ENCODE peak calls at places on chromosomes 16 and 17, in seven cellular contexts. Q, I, X, O, W, L and B are unnamed samples.
A peak's percentile ranks its signal among the peaks of the same experiment; 100 is the strongest.

GRCh38 chr17:5971969-5972368 is 98.2 kb upstream of the WSCD1 start:
- DNase-seq in X (no peak), W (no peak), L (no peak), I (no peak), O (no peak), Q (no peak), B (no peak)

GRCh38 chr17:66900126-66901010 is 64.1 kb upstream of the CACNG4 start:
- DNase-seq in Q (peak; percentile 29), W (peak; percentile 30), X (no peak), I (no peak), O (no peak), L (no peak), B (no peak)

GRCh38 chr16:14549789-14550153 is 80.3 kb downstream of the PARN start:
- DNase-seq in W (no peak), L (no peak), X (no peak), Q (no peak), O (no peak), I (no peak), B (no peak)

GRCh38 chr17:50521517-50521916 is 11.0 kb upstream of the EPN3 start:
- DNase-seq in I (no peak), L (no peak), Q (no peak), W (no peak), O (no peak), X (no peak), B (no peak)

GRCh38 chr17:31394544-31394943 is 3.1 kb downstream of the RAB11FIP4 start:
- DNase-seq in I (peak; percentile 90), X (peak; percentile 64), L (peak; percentile 58), Q (peak; percentile 85), W (peak; percentile 89), O (peak; percentile 50), B (peak; percentile 46)

GRCh38 chr17:37742762-37743611 is 1.9 kb downstream of the HNF1B start:
- DNase-seq in X (no peak), L (no peak), W (no peak), Q (no peak), I (peak; percentile 59), O (no peak), B (no peak)

GRCh38 chr17:6100891-6101290 is 30.7 kb downstream of the WSCD1 start:
- DNase-seq in O (no peak), Q (no peak), W (no peak), L (no peak), X (no peak), I (no peak), B (no peak)

GRCh38 chr16:14569213-14569612 is 60.8 kb downstream of the PARN start:
- DNase-seq in Q (no peak), I (no peak), W (no peak), L (no peak), O (no peak), X (no peak), B (no peak)

GRCh38 chr17:8991514-8992285 is 26.2 kb upstream of the PIK3R5 start:
- DNase-seq in I (peak; percentile 89), Q (peak; percentile 72), L (peak; percentile 29), W (peak; percentile 77), O (peak; percentile 74), X (peak; percentile 57), B (peak; percentile 64)

GRCh38 chr17:81913394-81914102 is 2.3 kb upstream of the PCYT2 start:
- DNase-seq in W (no peak), L (no peak), X (no peak), Q (no peak), I (no peak), O (no peak), B (no peak)

GRCh38 chr17:61394630-61395408 is 4.8 kb upstream of the TBX2 start:
- DNase-seq in I (no peak), W (peak; percentile 51), X (no peak), Q (no peak), O (no peak), L (no peak), B (no peak)

GRCh38 chr16:26456074-26456473 is 610.7 kb upstream of the C16orf82 start:
- DNase-seq in W (peak; percentile 4), I (no peak), Q (no peak), L (no peak), O (no peak), X (no peak), B (no peak)

GRCh38 chr16:88988980-88989791 is 12.2 kb upstream of the CBFA2T3 start:
- DNase-seq in L (no peak), Q (no peak), X (no peak), I (no peak), O (no peak), W (no peak), B (no peak)

GRCh38 chr16:14302031-14302398 is 230.9 kb downstream of the MRTFB start:
- DNase-seq in I (peak; percentile 82), O (no peak), L (peak; percentile 66), X (peak; percentile 66), W (peak; percentile 81), Q (peak; percentile 86), B (no peak)

GRCh38 chr17:77130521-77130920 is 10.2 kb upstream of the SEC14L1 start:
- DNase-seq in O (no peak), L (no peak), X (no peak), I (no peak), Q (no peak), W (no peak), B (no peak)

GRCh38 chr16:75282811-75283281 is 31.4 kb upstream of the BCAR1 start:
- DNase-seq in Q (no peak), O (no peak), X (no peak), L (no peak), W (no peak), I (no peak), B (no peak)

GRCh38 chr17:34755371-34755770 is 176.0 kb downstream of the TMEM132E start:
- DNase-seq in L (no peak), I (no peak), W (no peak), O (no peak), X (no peak), Q (no peak), B (no peak)

GRCh38 chr17:48211011-48211410 is 103.4 kb downstream of the SNX11 start:
- DNase-seq in O (no peak), Q (no peak), L (no peak), W (no peak), X (no peak), I (no peak), B (no peak)

GRCh38 chr17:35747540-35748017 is 5.5 kb downstream of the GAS2L2 start:
- DNase-seq in Q (peak; percentile 87), X (peak; percentile 65), I (peak; percentile 89), W (peak; percentile 89), O (peak; percentile 86), L (peak; percentile 67), B (peak; percentile 69)

GRCh38 chr17:38617967-38618760 is 12.4 kb upstream of the SRCIN1 start:
- DNase-seq in Q (no peak), O (no peak), I (no peak), W (no peak), L (no peak), X (no peak), B (no peak)

GRCh38 chr17:49252148-49252682 is 21.6 kb upstream of the PHOSPHO1 start:
- DNase-seq in I (no peak), X (peak; percentile 92), W (no peak), Q (peak; percentile 62), L (no peak), O (no peak), B (peak; percentile 50)

GRCh38 chr17:2436516-2436915 is 35.7 kb upstream of the MNT start:
- DNase-seq in Q (no peak), I (no peak), X (no peak), W (peak; percentile 53), O (no peak), L (no peak), B (no peak)

GRCh38 chr17:60386475-60387058 is 5.4 kb downstream of the USP32 start:
- DNase-seq in I (peak; percentile 20), W (no peak), L (no peak), O (no peak), Q (no peak), X (no peak), B (no peak)

GRCh38 chr16:68235882-68236803 is at the start of gene ESRP2:
- DNase-seq in I (peak; percentile 62), Q (no peak), W (no peak), O (peak; percentile 62), L (no peak), X (peak; percentile 56), B (peak; percentile 86)

GRCh38 chr16:11296351-11296705 is 15.2 kb upstream of the PRM1 start:
- DNase-seq in I (no peak), W (no peak), Q (no peak), X (no peak), L (no peak), O (no peak), B (no peak)

GRCh38 chr16:85303354-85303883 is 191.1 kb upstream of the CIBAR2 start:
- DNase-seq in O (peak; percentile 87), L (peak; percentile 60), Q (peak; percentile 59), X (peak; percentile 74), I (peak; percentile 80), W (no peak), B (peak; percentile 62)
- H3K4me3 ChIP-seq in O (no peak overlapping the region), L (no peak overlapping the region), Q (no peak overlapping the region), X (no peak overlapping the region), I (peak overlapping the region; percentile 36), W (no peak overlapping the region), B (no peak overlapping the region)

DNA sequence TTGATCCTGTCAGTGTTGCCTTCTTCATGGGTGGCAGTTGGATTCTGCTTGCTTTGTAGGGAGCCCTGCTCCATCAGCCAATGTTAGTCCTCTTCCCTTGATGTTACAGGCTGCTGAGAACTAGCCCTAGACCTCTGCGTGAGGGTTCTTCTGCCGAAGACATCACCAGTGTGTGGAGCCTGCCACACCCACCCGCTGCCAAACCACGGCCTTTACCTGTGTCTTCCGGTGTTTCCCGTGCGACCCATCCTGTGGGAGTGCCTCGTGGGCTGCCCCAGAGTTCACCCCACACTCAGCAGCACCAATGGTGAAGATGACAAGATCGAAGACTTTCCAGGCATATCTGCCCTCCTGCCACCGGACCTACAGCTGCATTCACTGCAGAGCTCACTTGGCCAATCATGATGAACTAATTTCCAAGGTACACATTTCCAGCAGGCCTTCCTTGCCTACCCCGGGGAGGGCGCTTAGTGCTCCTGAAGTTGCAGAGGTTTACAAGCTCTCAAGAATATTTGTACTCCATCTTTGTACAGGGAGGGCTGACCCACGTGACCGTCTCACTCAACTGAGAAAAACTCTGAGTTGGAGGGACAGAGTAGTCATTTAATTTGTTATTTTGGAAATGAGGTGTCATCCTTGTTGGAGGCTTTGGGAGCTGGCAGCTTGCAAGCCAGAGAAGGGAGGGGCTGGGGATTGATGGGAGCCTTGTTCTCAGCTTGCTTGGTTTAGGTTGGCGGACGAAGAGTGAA is 21.8 kb downstream of the YPEL2 start:
- DNase-seq in W (no peak), Q (no peak), X (no peak), O (no peak), L (no peak), I (no peak), B (no peak)
- H3K4me1 ChIP-seq in W (peaks cover 28% of the 10 kb centered on the region), Q (peaks cover 28% of the 10 kb centered on the region), X (peaks cover 13% of the 10 kb centered on the region), O (peaks cover 50% of the 10 kb centered on the region), L (peaks cover 96% of the 10 kb centered on the region), I (peaks cover 36% of the 10 kb centered on the region), B (peaks cover 18% of the 10 kb centered on the region)

GRCh38 chr17:16944334-16945140 is 27.4 kb downstream of the TNFRSF13B start:
- DNase-seq in X (no peak), Q (no peak), L (no peak), I (peak; percentile 0), W (no peak), O (peak; percentile 36), B (no peak)
- H3K27ac ChIP-seq in X (no peak overlapping the region), Q (no peak overlapping the region), L (no peak overlapping the region), I (no peak overlapping the region), W (no peak overlapping the region), O (no peak overlapping the region), B (no peak overlapping the region)

GRCh38 chr17:80846932-80847331 is 144.7 kb upstream of the CHMP6 start:
- DNase-seq in Q (no peak), W (no peak), L (no peak), O (no peak), I (no peak), X (no peak), B (no peak)
- H3K4me3 ChIP-seq in Q (no peak overlapping the region), W (no peak overlapping the region), L (no peak overlapping the region), O (no peak overlapping the region), I (no peak overlapping the region), X (no peak overlapping the region), B (no peak overlapping the region)

GRCh38 chr17:55889271-55889670 is 138.4 kb downstream of the PCTP start:
- DNase-seq in X (no peak), O (no peak), L (no peak), I (no peak), Q (no peak), W (no peak), B (no peak)
- H3K4me1 ChIP-seq in X (no peaks in the 10 kb centered on the region), O (no peaks in the 10 kb centered on the region), L (no peaks in the 10 kb centered on the region), I (no peaks in the 10 kb centered on the region), Q (no peaks in the 10 kb centered on the region), W (no peaks in the 10 kb centered on the region), B (no peaks in the 10 kb centered on the region)